ENCODE peak calls at places on chromosomes 5 and 9, in nine cellular contexts. D is body of pancreas, A is spleen, O is RWPE2, K is foreskin fibroblast, C is fibroblast of lung, Z is GM20000, S is brain microvascular endothelial cell, I is cardiac muscle cell. L is an unnamed sample.

GRCh38 chr5:21644032-21644431 is 1209.1 kb downstream of the CDH12 start:
- DNase-seq in I (no peak), C (no peak), O (no peak), K (no peak), A (no peak), S (no peak), D (no peak), Z (no peak), L (no peak)

GRCh38 chr5:126591549-126591948 is 3.5 kb downstream of the ALDH7A1 start:
- DNase-seq in S (no peak), A (no peak), C (no peak), I (no peak), D (no peak), Z (no peak), O (no peak), K (no peak), L (no peak)

GRCh38 chr5:56247596-56247995 is 14.5 kb upstream of the ANKRD55 start:
- DNase-seq in Z (no peak), O (no peak), C (peak; percentile 55), D (no peak), S (peak; percentile 18), K (peak; percentile 49), A (no peak), I (peak; percentile 78), L (no peak)

GRCh38 chr5:138668451-138668850 is 84.8 kb upstream of the CTNNA1 start:
- DNase-seq in O (no peak), Z (no peak), K (no peak), D (no peak), S (no peak), C (no peak), I (no peak), A (no peak), L (no peak)

GRCh38 chr5:120550358-120550757 is 86.3 kb downstream of the PRR16 start:
- DNase-seq in D (no peak), Z (no peak), C (peak; percentile 61), K (peak; percentile 36), I (no peak), O (no peak), A (no peak), S (peak; percentile 31), L (no peak)

GRCh38 chr5:111320953-111321352 is 96.8 kb downstream of the CAMK4 start:
- DNase-seq in K (no peak), C (no peak), D (no peak), I (no peak), Z (no peak), A (no peak), O (no peak), S (no peak), L (no peak)

GRCh38 chr9:130765135-130766030 is 69.7 kb upstream of the ABL1 start:
- DNase-seq in Z (peak; percentile 50), D (no peak), K (no peak), I (peak; percentile 34), O (no peak), C (peak; percentile 89), A (no peak), S (no peak), L (no peak)

GRCh38 chr9:113572076-113572861 is 108.7 kb downstream of the RGS3 start:
- DNase-seq in D (peak; percentile 8), A (peak; percentile 70), Z (no peak), I (peak; percentile 29), O (peak; percentile 28), S (no peak), C (no peak), K (no peak), L (peak; percentile 35)

GRCh38 chr5:83922699-83923098 is 202.0 kb upstream of the HAPLN1 start:
- DNase-seq in C (no peak), K (no peak), A (no peak), Z (no peak), O (no peak), S (no peak), D (no peak), I (no peak), L (no peak)

GRCh38 chr9:117485176-117485575 is 70.3 kb upstream of the ASTN2 start:
- DNase-seq in I (no peak), S (no peak), Z (no peak), D (no peak), A (no peak), O (no peak), K (peak; percentile 31), C (peak; percentile 1), L (no peak)

GRCh38 chr5:118857700-118858099 is 130.6 kb downstream of the DTWD2 start:
- DNase-seq in A (no peak), I (peak; percentile 3), D (peak; percentile 16), O (no peak), S (no peak), Z (no peak), C (peak; percentile 48), K (peak; percentile 10), L (no peak)

GRCh38 chr5:59152701-59153245 is 569.9 kb downstream of the RAB3C start:
- DNase-seq in I (no peak), K (no peak), S (no peak), C (no peak), D (no peak), A (no peak), Z (peak; percentile 19), O (no peak), L (no peak)

GRCh38 chr9:137740311-137740710 is 121.5 kb downstream of the EHMT1 start:
- DNase-seq in D (no peak), A (no peak), Z (no peak), O (no peak), C (peak; percentile 58), K (peak; percentile 77), I (peak; percentile 75), S (peak; percentile 67), L (no peak)
- TF ChIP-seq CTCF in D (no peak), A (no peak), Z (no peak), O (no peak), C (peak; percentile 19), K (no peak), I (peak; percentile 15), S (peak; percentile 41), L (peak; percentile 38)

DNA sequence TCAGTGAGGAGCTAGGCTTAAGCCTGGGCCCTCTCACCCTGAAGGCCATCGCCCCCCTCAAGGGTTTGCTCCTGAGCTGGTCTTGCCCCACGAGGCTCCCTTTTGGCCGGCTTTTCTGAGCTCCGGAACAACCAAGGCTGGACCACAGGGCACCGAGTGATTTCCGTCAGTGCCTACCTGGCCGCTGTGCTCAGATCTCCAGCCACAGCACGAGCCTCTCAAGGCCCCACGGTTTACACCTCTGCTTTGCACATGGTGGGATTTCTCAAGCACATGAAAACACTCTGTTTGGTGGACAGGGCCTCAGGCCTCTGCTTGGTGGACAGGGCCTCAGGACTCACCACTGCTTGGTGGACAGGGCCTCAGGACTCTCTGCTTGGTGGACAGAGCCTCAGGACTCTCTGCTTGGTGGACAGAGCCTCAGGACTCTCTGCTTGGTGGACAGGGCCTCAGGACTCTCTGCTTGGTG is 15.8 kb downstream of the CLPTM1L start:
- DNase-seq in K (no peak), Z (no peak), D (no peak), S (no peak), A (peak; percentile 67), C (no peak), O (no peak), I (no peak), L (peak; percentile 75)
- TF ChIP-seq CTCF in K (no peak), Z (no peak), D (no peak), S (no peak), A (no peak), C (no peak), O (no peak), I (no peak), L (no peak)

GRCh38 chr9:136092741-136093140 is 2.3 kb downstream of the NACC2 start:
- DNase-seq in I (no peak), D (no peak), C (no peak), Z (no peak), S (no peak), K (no peak), O (no peak), A (no peak), L (no peak)
- TF ChIP-seq CTCF in I (no peak), D (no peak), C (no peak), Z (no peak), S (peak; percentile 1), K (no peak), O (no peak), A (no peak), L (peak; percentile 23)

DNA sequence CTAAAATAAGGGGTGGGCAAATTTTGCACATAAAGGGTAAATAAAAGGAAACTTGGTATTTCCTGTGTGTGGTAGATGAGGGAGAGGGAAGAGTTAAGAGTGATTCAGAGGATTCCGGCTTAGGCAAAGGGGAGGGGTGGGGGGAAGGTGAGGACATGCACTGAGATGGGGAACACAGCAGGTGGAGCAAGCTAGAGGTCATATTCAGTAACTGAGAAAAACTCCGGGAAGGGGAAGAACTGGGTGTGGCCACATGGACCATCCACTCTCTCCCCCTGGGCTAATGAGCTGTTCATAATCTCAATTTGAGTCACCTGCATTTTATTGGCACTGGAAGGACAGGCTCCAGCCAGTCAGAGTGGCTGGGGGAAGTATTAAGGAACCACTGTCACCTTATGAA is 45.1 kb upstream of the UGCG start:
- DNase-seq in D (no peak), Z (no peak), S (peak; percentile 22), K (no peak), A (no peak), C (peak; percentile 30), I (no peak), O (peak; percentile 87), L (no peak)
- TF ChIP-seq CTCF in D (no peak), Z (no peak), S (no peak), K (no peak), A (no peak), C (no peak), I (no peak), O (peak; percentile 27), L (no peak)

GRCh38 chr5:135706893-135707292 is 127.6 kb upstream of the SLC25A48 start:
- DNase-seq in K (no peak), S (no peak), A (no peak), C (no peak), D (no peak), Z (no peak), O (no peak), I (no peak), L (no peak)

GRCh38 chr5:135704616-135705015 is 125.8 kb upstream of the CXCL14 start:
- DNase-seq in D (no peak), I (no peak), Z (no peak), K (no peak), S (no peak), C (no peak), O (no peak), A (no peak), L (no peak)

GRCh38 chr5:135705941-135706340 is 127.2 kb upstream of the CXCL14 start:
- DNase-seq in A (no peak), O (no peak), I (no peak), S (no peak), C (no peak), Z (no peak), K (no peak), D (peak; percentile 77), L (no peak)

GRCh38 chr5:135706474-135706873 is 127.7 kb upstream of the CXCL14 start:
- DNase-seq in O (no peak), K (no peak), D (no peak), Z (no peak), S (no peak), A (no peak), I (no peak), C (no peak), L (no peak)

DNA sequence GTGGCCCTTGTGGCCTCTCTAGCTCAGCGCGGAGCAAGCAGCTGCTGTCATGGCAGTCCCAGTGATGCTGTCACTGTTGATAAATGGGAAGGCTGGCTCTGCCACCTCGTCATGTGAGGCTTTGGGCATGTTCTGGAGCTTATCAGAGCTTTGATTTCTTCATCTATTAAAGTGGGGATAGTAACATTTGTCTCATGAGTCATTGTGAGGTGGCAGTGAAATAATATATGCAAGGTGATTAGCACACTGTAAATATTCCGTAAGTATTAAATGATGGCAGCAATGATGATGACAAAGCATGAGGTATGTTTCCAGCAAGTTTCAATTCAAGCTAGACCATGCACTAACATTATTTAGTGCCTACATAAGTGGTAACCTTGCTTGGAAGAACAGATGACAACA is 126.4 kb upstream of the CXCL14 start:
- DNase-seq in S (no peak), I (no peak), A (no peak), D (peak; percentile 56), Z (no peak), O (no peak), C (peak; percentile 58), K (peak; percentile 25), L (no peak)
- TF ChIP-seq CTCF in S (no peak), I (no peak), A (no peak), D (no peak), Z (no peak), O (no peak), C (no peak), K (no peak), L (no peak)

L was measured in chondrocyte.